ENCODE peak calls at places on chromosomes 3 and 15, in six cellular contexts. K is effector memory CD4-positive, alpha-beta T cell; D is stomach; H is psoas muscle; C is Peyer's patch; F is OCI-LY7. Y is an unnamed sample.

GRCh38 chr15:40633178-40633577 is 39.1 kb downstream of the KNL1 start:
- DNase-seq in K (no peak), D (no peak), H (no peak), C (no peak), F (no peak), Y (no peak)

GRCh38 chr3:27559835-27560234 is 75.7 kb upstream of the SLC4A7 start:
- DNase-seq in K (no peak), D (no peak), H (peak; percentile 49), C (no peak), F (no peak), Y (no peak)

GRCh38 chr3:48070030-48070429 is 53.8 kb upstream of the MAP4 start:
- DNase-seq in K (no peak), D (no peak), H (no peak), C (no peak), F (no peak), Y (no peak)

GRCh38 chr15:101391431-101391830 is 96.4 kb upstream of the SNRPA1 start:
- DNase-seq in K (no peak), D (no peak), H (no peak), C (no peak), F (no peak), Y (no peak)

GRCh38 chr3:37237252-37237651 is 62.9 kb upstream of the LRRFIP2 start:
- DNase-seq in K (no peak), D (no peak), H (no peak), C (no peak), F (no peak), Y (no peak)

GRCh38 chr3:144549161-144549560 is 577.5 kb downstream of the DIPK2A start:
- DNase-seq in K (no peak), D (no peak), H (no peak), C (no peak), F (no peak), Y (no peak)

GRCh38 chr15:94080416-94080815 is 150.9 kb upstream of the MCTP2 start:
- DNase-seq in K (no peak), D (no peak), H (peak; percentile 65), C (no peak), F (no peak), Y (no peak)

GRCh38 chr3:9957214-9957613 is 5.0 kb upstream of the PRRT3 start:
- DNase-seq in K (no peak), D (no peak), H (no peak), C (no peak), F (peak; percentile 16), Y (no peak)

GRCh38 chr3:197809356-197810020 is 18.4 kb downstream of the LRCH3 start:
- DNase-seq in K (no peak), D (no peak), H (no peak), C (no peak), F (no peak), Y (no peak)

GRCh38 chr3:22713936-22714335 is 489.2 kb upstream of the UBE2E2 start:
- DNase-seq in K (no peak), D (no peak), H (no peak), C (no peak), F (no peak), Y (no peak)

GRCh38 chr3:47017504-47018268 is 38.2 kb downstream of the NBEAL2 start:
- DNase-seq in K (no peak), D (no peak), H (no peak), C (no peak), F (no peak), Y (no peak)

GRCh38 chr3:3015472-3016089 is 94.6 kb downstream of the IL5RA start:
- DNase-seq in K (no peak), D (no peak), H (no peak), C (no peak), F (no peak), Y (no peak)

GRCh38 chr3:120909602-120909878 is 1.5 kb downstream of the STXBP5L start:
- DNase-seq in K (no peak), D (no peak), H (no peak), C (no peak), F (peak; percentile 30), Y (no peak)

GRCh38 chr3:38168988-38169363 is 3.6 kb downstream of the OXSR1 start:
- DNase-seq in K (no peak), D (no peak), H (no peak), C (no peak), F (no peak), Y (no peak)

GRCh38 chr15:26873846-26874245 is 7.0 kb downstream of the GABRA5 start:
- DNase-seq in K (no peak), D (no peak), H (no peak), C (no peak), F (no peak), Y (no peak)

GRCh38 chr3:155009217-155009616 is 70.9 kb upstream of the MME start:
- DNase-seq in K (no peak), D (no peak), H (no peak), C (no peak), F (no peak), Y (no peak)

GRCh38 chr15:54636147-54636546 is 560.6 kb downstream of the RSL24D1 start:
- DNase-seq in K (no peak), D (no peak), H (no peak), C (no peak), F (no peak), Y (no peak)

GRCh38 chr3:112086857-112087524 is 802 bp downstream of the C3orf52 start:
- DNase-seq in K (no peak), D (no peak), H (no peak), C (no peak), F (no peak), Y (no peak)

GRCh38 chr15:65385868-65386253 is 8.1 kb upstream of the IGDCC3 start:
- DNase-seq in K (no peak), D (no peak), H (no peak), C (no peak), F (no peak), Y (no peak)

GRCh38 chr3:178245385-178245778 is 290.9 kb upstream of the KCNMB2 start:
- DNase-seq in K (no peak), D (no peak), H (no peak), C (no peak), F (no peak), Y (no peak)

GRCh38 chr3:107978116-107979057 is 112.4 kb downstream of the CD47 start:
- DNase-seq in K (no peak), D (no peak), H (no peak), C (no peak), F (no peak), Y (no peak)
- H3K4me3 ChIP-seq in K (peak overlapping the region; percentile 5), D (no peak overlapping the region), H (no peak overlapping the region), C (no peak overlapping the region), F (no peak overlapping the region), Y (no peak overlapping the region)

GRCh38 chr3:62094461-62094860 is 278.9 kb downstream of the FEZF2 start:
- DNase-seq in K (no peak), D (no peak), H (no peak), C (no peak), F (no peak), Y (no peak)
- H3K27ac ChIP-seq in K (no peak overlapping the region), D (no peak overlapping the region), H (peak overlapping the region; percentile 80), C (no peak overlapping the region), F (no peak overlapping the region), Y (no peak overlapping the region)

GRCh38 chr15:60005352-60006202 is 1.5 kb downstream of the FOXB1 start:
- DNase-seq in K (no peak), D (no peak), H (no peak), C (no peak), F (no peak), Y (no peak)
- H3K4me3 ChIP-seq in K (peak overlapping the region; percentile 58), D (peak overlapping the region; percentile 61), H (peak overlapping the region; percentile 66), C (peak overlapping the region; percentile 38), F (no peak overlapping the region), Y (no peak overlapping the region)

GRCh38 chr15:90033448-90033847 is 32.3 kb downstream of the ZNF710 start:
- DNase-seq in K (no peak), D (no peak), H (no peak), C (no peak), F (no peak), Y (no peak)
- H3K27ac ChIP-seq in K (peak overlapping the region; percentile 15), D (peak overlapping the region; percentile 94), H (no peak overlapping the region), C (peak overlapping the region; percentile 61), F (no peak overlapping the region), Y (peak overlapping the region; percentile 30)

GRCh38 chr3:71127052-71127451 is 456.5 kb downstream of the FOXP1 start:
- DNase-seq in K (no peak), D (no peak), H (no peak), C (no peak), F (peak; percentile 37), Y (no peak)
- H3K4me3 ChIP-seq in K (peak overlapping the region; percentile 69), D (peak overlapping the region; percentile 49), H (peak overlapping the region; percentile 19), C (no peak overlapping the region), F (peak overlapping the region; percentile 85), Y (no peak overlapping the region)

DNA sequence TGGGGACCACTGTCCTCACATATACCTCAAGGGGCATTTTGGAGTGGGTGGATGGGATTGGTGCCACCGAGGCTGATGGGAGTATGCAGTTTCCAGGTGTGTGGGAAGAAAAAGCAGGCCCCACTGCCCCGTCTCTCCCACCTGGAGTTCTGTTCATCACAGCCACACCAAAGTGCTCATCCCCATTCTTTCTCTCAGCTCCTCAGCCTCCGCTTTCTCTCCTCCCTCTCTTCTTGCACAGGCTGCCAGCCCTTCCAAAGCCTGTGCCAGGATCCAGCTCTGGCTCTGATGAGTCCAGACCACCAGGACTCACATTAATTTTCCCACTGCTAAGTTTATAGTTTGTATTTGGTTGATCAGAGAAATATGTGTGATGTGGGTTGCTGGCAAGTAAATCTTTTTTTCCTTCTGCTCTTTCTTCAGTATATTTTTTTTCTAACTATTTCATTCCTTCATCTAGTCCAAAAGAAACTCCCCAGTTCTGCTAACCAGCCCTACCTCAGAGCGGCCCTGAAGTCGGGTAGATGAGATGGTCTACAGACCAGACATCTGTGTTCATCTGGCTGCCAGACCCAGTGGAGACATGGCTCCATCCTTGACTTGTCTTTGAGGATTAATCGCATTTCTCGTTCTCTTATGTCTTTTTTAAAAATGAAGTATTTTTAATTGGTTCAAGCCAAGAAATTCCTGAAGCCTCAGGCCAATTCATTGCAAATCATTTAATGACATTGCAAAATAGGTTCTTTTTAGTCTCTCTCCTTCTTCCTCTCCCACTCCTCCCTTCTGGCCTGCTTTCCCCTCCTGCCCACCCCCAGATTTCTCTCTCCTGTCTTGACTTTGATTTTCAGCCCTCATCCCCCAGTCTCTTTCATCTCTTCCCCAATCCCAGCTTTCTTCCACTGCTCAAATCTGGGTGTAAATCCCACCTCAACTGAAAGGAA is 49.9 kb downstream of the BOC start:
- DNase-seq in K (no peak), D (no peak), H (peak; percentile 51), C (no peak), F (no peak), Y (no peak)
- H3K27ac ChIP-seq in K (no peak overlapping the region), D (peak overlapping the region; percentile 54), H (no peak overlapping the region), C (no peak overlapping the region), F (no peak overlapping the region), Y (peak overlapping the region; percentile 62)

DNA sequence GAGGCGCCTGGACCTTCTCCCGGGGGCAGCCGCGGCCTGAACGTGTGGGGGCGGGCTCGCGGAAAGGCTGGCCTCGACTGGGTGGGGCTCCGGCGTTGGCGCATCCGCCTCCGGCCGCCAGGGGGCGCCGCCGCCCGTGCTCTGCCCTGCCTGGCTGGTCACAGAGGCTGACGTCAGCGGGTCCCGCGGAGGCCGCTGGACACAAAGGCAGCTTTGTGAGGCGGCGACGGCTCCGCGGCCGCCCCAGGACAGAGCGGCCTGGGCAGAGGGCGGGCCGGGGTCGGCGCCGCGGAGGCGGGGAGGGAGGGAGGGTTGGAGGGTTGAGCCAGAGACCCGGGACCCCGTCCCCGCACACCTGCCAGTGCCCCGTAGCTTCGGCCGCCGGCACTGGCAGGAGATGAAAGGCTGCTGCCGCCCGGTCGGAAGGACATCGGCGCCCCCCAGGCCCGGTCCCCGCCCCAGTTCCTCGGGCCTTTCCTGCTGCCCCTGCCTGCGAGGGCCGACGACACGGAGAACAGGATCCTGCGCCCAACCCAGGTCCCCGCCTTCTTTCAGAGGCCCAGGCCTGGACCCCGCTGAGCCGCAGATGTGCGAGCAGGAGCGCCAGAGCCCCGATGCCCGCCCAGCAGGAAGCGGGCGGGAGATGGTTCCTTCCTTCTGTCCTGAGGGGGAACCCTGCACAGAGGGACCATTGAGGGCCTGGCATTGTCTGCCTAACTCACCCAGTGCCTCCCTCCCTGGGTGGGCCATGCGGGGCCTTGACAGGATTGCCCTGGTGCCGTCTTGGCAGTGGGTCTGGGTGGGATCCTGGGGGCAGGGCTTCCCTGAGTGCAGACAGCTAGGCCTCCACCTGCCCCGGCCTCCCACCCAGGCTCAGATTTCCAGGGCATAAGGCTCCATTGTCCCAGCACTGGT is 8.7 kb upstream of the SEMA3B start:
- DNase-seq in K (peak; percentile 70), D (peak; percentile 96), H (peak; percentile 95), C (peak; percentile 87), F (peak; percentile 83), Y (peak; percentile 93)
- H3K4me3 ChIP-seq in K (peak overlapping the region; percentile 54), D (peak overlapping the region; percentile 47), H (peak overlapping the region; percentile 80), C (peak overlapping the region; percentile 65), F (peak overlapping the region; percentile 50), Y (peak overlapping the region; percentile 72)

Y was measured in dorsolateral prefrontal cortex.